ENCODE peak calls at places on chromosomes 11 and 22, in eight cellular contexts. T, B, R, D, U, W, V and M are unnamed samples.

GRCh38 chr11:71244116-71244815 is 8.1 kb downstream of the SHANK2 start:
- DNase-seq in T (no peak), B (no peak), R (peak), D (no peak), U (no peak), W (no peak), V (no peak), M (no peak)

GRCh38 chr22:19455585-19456370 is 8.3 kb upstream of the C22orf39 start:
- DNase-seq in T (no peak), B (no peak), R (peak), D (no peak), U (no peak), W (no peak), V (no peak), M (no peak)

GRCh38 chr22:27513021-27513420 is 288.5 kb downstream of the MN1 start:
- DNase-seq in T (no peak), B (no peak), R (no peak), D (no peak), U (no peak), W (no peak), V (no peak), M (no peak)

GRCh38 chr11:124754710-124755109 is 2.7 kb upstream of the VSIG2 start:
- DNase-seq in T (no peak), B (no peak), R (no peak), D (no peak), U (no peak), W (no peak), V (no peak), M (no peak)

GRCh38 chr11:128695539-128696221 is 1.8 kb downstream of the FLI1 start:
- DNase-seq in T (no peak), B (no peak), R (peak), D (peak), U (no peak), W (peak), V (no peak), M (no peak)

GRCh38 chr11:128259816-128260215 is 327.5 kb downstream of the ETS1 start:
- DNase-seq in T (no peak), B (no peak), R (no peak), D (no peak), U (no peak), W (no peak), V (no peak), M (no peak)

GRCh38 chr11:10540915-10541591 is at the start of gene RNF141:
- DNase-seq in T (peak), B (peak), R (peak), D (peak), U (peak), W (peak), V (peak), M (peak)

GRCh38 chr11:118924591-118925585 is 838 bp downstream of the BCL9L start:
- DNase-seq in T (peak), B (no peak), R (peak), D (peak), U (no peak), W (peak), V (peak), M (no peak)

GRCh38 chr11:62427630-62428233 is 8.9 kb downstream of the SCGB1A1 start:
- DNase-seq in T (no peak), B (no peak), R (peak), D (no peak), U (no peak), W (peak), V (no peak), M (no peak)

GRCh38 chr22:44914026-44914721 is 95.6 kb downstream of the PHF21B start:
- DNase-seq in T (no peak), B (no peak), R (no peak), D (peak), U (no peak), W (no peak), V (no peak), M (no peak)

GRCh38 chr11:70423523-70424505 is 25.5 kb downstream of the CTTN start:
- DNase-seq in T (no peak), B (no peak), R (peak), D (peak), U (no peak), W (peak), V (peak), M (no peak)

GRCh38 chr11:114083256-114084252 is 24.0 kb downstream of the ZBTB16 start:
- DNase-seq in T (no peak), B (no peak), R (no peak), D (no peak), U (no peak), W (no peak), V (no peak), M (no peak)

GRCh38 chr11:94574193-94574961 is 7.2 kb downstream of the PIWIL4 start:
- DNase-seq in T (no peak), B (no peak), R (peak), D (peak), U (no peak), W (no peak), V (no peak), M (no peak)

GRCh38 chr22:30252411-30253204 is 6.0 kb upstream of the LIF start:
- DNase-seq in T (peak), B (no peak), R (no peak), D (no peak), U (no peak), W (no peak), V (peak), M (no peak)

GRCh38 chr11:106503901-106504300 is 426.4 kb downstream of the AASDHPPT start:
- DNase-seq in T (no peak), B (no peak), R (peak), D (no peak), U (no peak), W (no peak), V (no peak), M (no peak)

GRCh38 chr22:38415046-38415445 is 40.0 kb downstream of the KCNJ4 start:
- DNase-seq in T (no peak), B (no peak), R (no peak), D (peak), U (no peak), W (no peak), V (no peak), M (no peak)